ENCODE peak calls at places on chromosomes 2 and 18, in nine cellular contexts. One of them, this sample, is unnamed. For H3K9me3, the result is how much of the 10 kb centered on the place peaks cover.

GRCh38 chr2:217908544-217908943 is 94.3 kb downstream of the TNS1 start:
- DNase-seq in pancreas: peak
- DNase-seq in adrenal gland: no peak
- DNase-seq in CD4-positive, alpha-beta T cell: no peak
- DNase-seq in tibial nerve: no peak
- DNase-seq in GM23248: no peak
- DNase-seq in OCI-LY7: no peak
- DNase-seq in CD4-positive, alpha-beta memory T cell: no peak
- DNase-seq in lung: no peak
- DNase-seq in this sample: no peak

GRCh38 chr18:72675394-72675793 is 131.3 kb upstream of the CBLN2 start:
- DNase-seq in pancreas: no peak
- DNase-seq in adrenal gland: no peak
- DNase-seq in CD4-positive, alpha-beta T cell: no peak
- DNase-seq in tibial nerve: no peak
- DNase-seq in GM23248: peak
- DNase-seq in OCI-LY7: no peak
- DNase-seq in CD4-positive, alpha-beta memory T cell: no peak
- DNase-seq in lung: no peak
- DNase-seq in this sample: no peak

GRCh38 chr2:177169810-177170514 is 42.6 kb upstream of the HNRNPA3 start:
- DNase-seq in pancreas: no peak
- DNase-seq in adrenal gland: no peak
- DNase-seq in CD4-positive, alpha-beta T cell: no peak
- DNase-seq in tibial nerve: no peak
- DNase-seq in GM23248: no peak
- DNase-seq in OCI-LY7: no peak
- DNase-seq in CD4-positive, alpha-beta memory T cell: no peak
- DNase-seq in lung: peak
- DNase-seq in this sample: no peak

GRCh38 chr2:35827086-35827485 is 528.5 kb upstream of the CRIM1 start:
- DNase-seq in pancreas: no peak
- DNase-seq in adrenal gland: no peak
- DNase-seq in CD4-positive, alpha-beta T cell: no peak
- DNase-seq in tibial nerve: no peak
- DNase-seq in GM23248: no peak
- DNase-seq in OCI-LY7: no peak
- DNase-seq in CD4-positive, alpha-beta memory T cell: no peak
- DNase-seq in lung: no peak
- DNase-seq in this sample: no peak

GRCh38 chr2:209998596-209998995 is 3.8 kb upstream of the RPE start:
- DNase-seq in pancreas: no peak
- DNase-seq in adrenal gland: no peak
- DNase-seq in CD4-positive, alpha-beta T cell: no peak
- DNase-seq in tibial nerve: no peak
- DNase-seq in GM23248: no peak
- DNase-seq in OCI-LY7: no peak
- DNase-seq in CD4-positive, alpha-beta memory T cell: no peak
- DNase-seq in lung: no peak
- DNase-seq in this sample: no peak

GRCh38 chr2:199258291-199258690 is 199.4 kb downstream of the SATB2 start:
- DNase-seq in pancreas: no peak
- DNase-seq in adrenal gland: no peak
- DNase-seq in CD4-positive, alpha-beta T cell: no peak
- DNase-seq in tibial nerve: no peak
- DNase-seq in GM23248: peak
- DNase-seq in OCI-LY7: peak
- DNase-seq in CD4-positive, alpha-beta memory T cell: no peak
- DNase-seq in lung: no peak
- DNase-seq in this sample: no peak

GRCh38 chr18:75238100-75238499 is 27.5 kb downstream of the TSHZ1 start:
- DNase-seq in pancreas: no peak
- DNase-seq in adrenal gland: no peak
- DNase-seq in CD4-positive, alpha-beta T cell: no peak
- DNase-seq in tibial nerve: no peak
- DNase-seq in GM23248: no peak
- DNase-seq in OCI-LY7: no peak
- DNase-seq in CD4-positive, alpha-beta memory T cell: no peak
- DNase-seq in lung: no peak
- DNase-seq in this sample: no peak

GRCh38 chr2:7031424-7032245 is 114.4 kb downstream of the RNF144A start:
- DNase-seq in pancreas: peak
- DNase-seq in adrenal gland: peak
- DNase-seq in CD4-positive, alpha-beta T cell: peak
- DNase-seq in tibial nerve: no peak
- DNase-seq in GM23248: no peak
- DNase-seq in OCI-LY7: peak
- DNase-seq in CD4-positive, alpha-beta memory T cell: peak
- DNase-seq in lung: peak
- DNase-seq in this sample: peak

GRCh38 chr2:181917378-181917735 is 25.8 kb downstream of the ITPRID2 start:
- DNase-seq in pancreas: no peak
- DNase-seq in adrenal gland: no peak
- DNase-seq in CD4-positive, alpha-beta T cell: no peak
- DNase-seq in tibial nerve: no peak
- DNase-seq in GM23248: no peak
- DNase-seq in OCI-LY7: no peak
- DNase-seq in CD4-positive, alpha-beta memory T cell: no peak
- DNase-seq in lung: no peak
- DNase-seq in this sample: no peak

GRCh38 chr2:180907731-180908130 is 72.7 kb upstream of the UBE2E3 start:
- DNase-seq in pancreas: no peak
- DNase-seq in adrenal gland: no peak
- DNase-seq in CD4-positive, alpha-beta T cell: no peak
- DNase-seq in tibial nerve: no peak
- DNase-seq in GM23248: peak
- DNase-seq in OCI-LY7: no peak
- DNase-seq in CD4-positive, alpha-beta memory T cell: no peak
- DNase-seq in lung: no peak
- DNase-seq in this sample: no peak

GRCh38 chr18:13620206-13620672 is 106.1 kb downstream of the FAM210A start:
- DNase-seq in pancreas: no peak
- DNase-seq in adrenal gland: no peak
- DNase-seq in CD4-positive, alpha-beta T cell: no peak
- DNase-seq in tibial nerve: no peak
- DNase-seq in GM23248: no peak
- DNase-seq in OCI-LY7: no peak
- DNase-seq in CD4-positive, alpha-beta memory T cell: no peak
- DNase-seq in lung: no peak
- DNase-seq in this sample: no peak

GRCh38 chr2:62284980-62285379 is 89.1 kb downstream of the B3GNT2 start:
- DNase-seq in pancreas: no peak
- DNase-seq in adrenal gland: no peak
- DNase-seq in CD4-positive, alpha-beta T cell: no peak
- DNase-seq in tibial nerve: no peak
- DNase-seq in GM23248: no peak
- DNase-seq in OCI-LY7: peak
- DNase-seq in CD4-positive, alpha-beta memory T cell: no peak
- DNase-seq in lung: no peak
- DNase-seq in this sample: no peak

GRCh38 chr2:62286089-62286785 is 90.3 kb downstream of the B3GNT2 start:
- DNase-seq in pancreas: no peak
- DNase-seq in adrenal gland: no peak
- DNase-seq in CD4-positive, alpha-beta T cell: no peak
- DNase-seq in tibial nerve: no peak
- DNase-seq in GM23248: no peak
- DNase-seq in OCI-LY7: no peak
- DNase-seq in CD4-positive, alpha-beta memory T cell: no peak
- DNase-seq in lung: no peak
- DNase-seq in this sample: no peak

GRCh38 chr2:62284471-62284870 is 88.6 kb downstream of the B3GNT2 start:
- DNase-seq in pancreas: no peak
- DNase-seq in adrenal gland: no peak
- DNase-seq in CD4-positive, alpha-beta T cell: no peak
- DNase-seq in tibial nerve: no peak
- DNase-seq in GM23248: no peak
- DNase-seq in OCI-LY7: no peak
- DNase-seq in CD4-positive, alpha-beta memory T cell: no peak
- DNase-seq in lung: no peak
- DNase-seq in this sample: no peak

GRCh38 chr2:62281661-62282060 is 85.7 kb downstream of the B3GNT2 start:
- DNase-seq in pancreas: no peak
- DNase-seq in adrenal gland: no peak
- DNase-seq in CD4-positive, alpha-beta T cell: no peak
- DNase-seq in tibial nerve: no peak
- DNase-seq in GM23248: no peak
- DNase-seq in OCI-LY7: no peak
- DNase-seq in CD4-positive, alpha-beta memory T cell: no peak
- DNase-seq in lung: no peak
- DNase-seq in this sample: no peak

DNA sequence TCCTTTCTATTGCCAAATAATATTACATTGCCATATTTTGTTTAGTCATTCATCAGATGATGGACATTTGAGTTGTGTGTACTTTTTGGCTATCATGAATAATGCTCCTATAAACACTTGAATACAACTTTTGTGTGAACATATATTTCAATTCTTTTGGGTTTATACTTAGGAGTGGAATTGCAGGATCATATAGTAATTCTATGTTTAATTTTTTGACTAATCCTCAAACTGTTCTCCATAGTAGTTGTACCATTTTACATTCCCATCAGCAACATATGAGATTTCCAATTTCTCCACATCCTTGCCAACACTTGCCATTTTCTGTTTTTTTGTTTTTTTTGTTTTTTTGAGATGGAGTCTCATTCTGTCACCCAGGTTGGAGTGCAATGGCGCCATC is 87.2 kb downstream of the B3GNT2 start:
- DNase-seq in pancreas: no peak
- DNase-seq in adrenal gland: no peak
- DNase-seq in CD4-positive, alpha-beta T cell: no peak
- DNase-seq in tibial nerve: no peak
- DNase-seq in GM23248: no peak
- DNase-seq in OCI-LY7: no peak
- DNase-seq in CD4-positive, alpha-beta memory T cell: no peak
- DNase-seq in lung: no peak
- DNase-seq in this sample: no peak
- H3K9me3 ChIP-seq in pancreas: under half
- H3K9me3 ChIP-seq in adrenal gland: under half
- H3K9me3 ChIP-seq in CD4-positive, alpha-beta T cell: under half
- H3K9me3 ChIP-seq in tibial nerve: under half
- H3K9me3 ChIP-seq in GM23248: under half
- H3K9me3 ChIP-seq in OCI-LY7: under half
- H3K9me3 ChIP-seq in CD4-positive, alpha-beta memory T cell: under half
- H3K9me3 ChIP-seq in lung: under half
- H3K9me3 ChIP-seq in this sample: under half

DNA sequence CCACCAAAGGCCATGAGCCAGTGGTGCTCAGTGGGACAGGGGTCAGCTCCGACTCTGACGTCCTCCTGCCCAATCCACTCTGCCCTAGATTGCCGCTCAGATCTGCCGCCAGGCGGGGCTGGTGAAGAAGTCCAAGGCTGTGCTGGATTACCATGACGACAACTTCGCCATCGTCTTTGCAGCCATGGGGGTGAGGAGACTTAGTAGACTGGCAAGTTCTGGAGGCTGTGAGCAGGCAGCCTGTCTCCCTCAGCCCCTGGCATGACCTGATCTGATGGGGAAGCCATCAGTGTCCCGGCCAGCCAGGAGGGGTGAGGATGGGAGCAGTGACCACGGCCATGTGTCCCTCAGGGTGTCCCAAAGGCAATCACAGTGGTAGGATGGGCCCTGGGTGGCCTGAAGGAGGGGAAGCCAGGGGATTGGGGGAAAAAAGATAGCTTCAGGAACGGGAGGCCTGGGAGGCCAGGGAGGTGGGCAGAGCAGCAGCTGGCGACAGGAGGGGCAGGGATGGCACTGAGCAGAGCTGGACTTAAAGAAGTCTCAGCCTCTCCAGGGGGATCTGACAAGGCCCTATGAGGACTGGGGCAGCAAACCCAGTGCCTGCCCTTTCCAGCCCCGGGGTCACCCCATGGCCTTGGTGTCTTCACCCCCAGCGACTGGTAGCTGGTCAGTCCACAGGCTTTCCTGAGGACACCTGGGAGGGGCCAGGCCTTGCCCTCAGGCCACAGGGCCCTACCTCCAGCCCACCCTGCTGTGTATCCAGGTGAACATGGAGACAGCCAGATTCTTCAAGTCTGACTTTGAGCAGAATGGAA is 17.4 kb upstream of the ANKRD53 start:
- DNase-seq in pancreas: no peak
- DNase-seq in adrenal gland: no peak
- DNase-seq in CD4-positive, alpha-beta T cell: no peak
- DNase-seq in tibial nerve: no peak
- DNase-seq in GM23248: no peak
- DNase-seq in OCI-LY7: no peak
- DNase-seq in CD4-positive, alpha-beta memory T cell: no peak
- DNase-seq in lung: peak
- DNase-seq in this sample: no peak
- H3K9me3 ChIP-seq in pancreas: under half
- H3K9me3 ChIP-seq in adrenal gland: under half
- H3K9me3 ChIP-seq in CD4-positive, alpha-beta T cell: under half
- H3K9me3 ChIP-seq in tibial nerve: under half
- H3K9me3 ChIP-seq in GM23248: under half
- H3K9me3 ChIP-seq in OCI-LY7: under half
- H3K9me3 ChIP-seq in CD4-positive, alpha-beta memory T cell: under half
- H3K9me3 ChIP-seq in lung: under half
- H3K9me3 ChIP-seq in this sample: under half

DNA sequence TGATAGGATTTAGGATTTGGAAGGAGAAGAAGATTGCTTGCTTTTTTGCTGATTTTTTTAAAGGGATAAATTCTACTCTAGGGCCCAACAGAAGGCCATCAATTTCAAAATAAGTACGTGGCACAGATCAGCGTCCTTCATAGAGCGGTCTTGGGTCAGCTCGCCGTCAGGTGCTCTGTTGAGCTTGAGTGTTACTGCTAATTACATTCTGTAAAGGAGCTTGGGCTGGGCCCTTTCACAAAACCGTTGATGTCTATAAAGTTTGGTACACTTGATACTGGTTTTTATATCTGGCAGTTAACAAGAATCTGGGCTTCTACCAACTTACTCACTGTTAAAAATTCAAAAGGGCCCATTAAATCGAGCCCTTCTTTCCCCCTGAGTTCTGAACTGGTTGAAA is 45.5 kb downstream of the ARMC9 start:
- DNase-seq in pancreas: no peak
- DNase-seq in adrenal gland: peak
- DNase-seq in CD4-positive, alpha-beta T cell: no peak
- DNase-seq in tibial nerve: no peak
- DNase-seq in GM23248: no peak
- DNase-seq in OCI-LY7: no peak
- DNase-seq in CD4-positive, alpha-beta memory T cell: no peak
- DNase-seq in lung: no peak
- DNase-seq in this sample: no peak
- H3K9me3 ChIP-seq in pancreas: under half
- H3K9me3 ChIP-seq in adrenal gland: under half
- H3K9me3 ChIP-seq in CD4-positive, alpha-beta T cell: under half
- H3K9me3 ChIP-seq in tibial nerve: under half
- H3K9me3 ChIP-seq in GM23248: under half
- H3K9me3 ChIP-seq in OCI-LY7: under half
- H3K9me3 ChIP-seq in CD4-positive, alpha-beta memory T cell: under half
- H3K9me3 ChIP-seq in lung: under half
- H3K9me3 ChIP-seq in this sample: under half

DNA sequence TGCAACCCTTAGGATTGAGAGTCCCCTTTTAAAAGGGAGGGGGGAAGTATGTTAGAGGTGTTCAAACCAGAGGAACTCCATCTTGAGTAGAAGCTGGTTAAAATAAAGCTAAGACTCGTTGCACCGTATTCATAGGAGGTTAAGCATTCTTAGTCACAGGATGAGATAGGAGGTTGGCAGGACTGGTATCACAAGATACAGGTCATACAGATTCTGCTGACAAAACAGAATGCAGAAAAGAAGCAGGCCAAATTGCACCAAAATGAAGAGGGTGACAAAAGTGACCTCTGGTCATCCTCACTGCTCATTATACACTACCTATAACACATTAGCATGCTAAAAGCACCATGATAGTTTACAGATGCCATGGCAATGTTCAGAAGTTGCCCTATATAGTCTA is 192.3 kb upstream of the NDUFV2 start:
- DNase-seq in pancreas: no peak
- DNase-seq in adrenal gland: no peak
- DNase-seq in CD4-positive, alpha-beta T cell: no peak
- DNase-seq in tibial nerve: no peak
- DNase-seq in GM23248: no peak
- DNase-seq in OCI-LY7: no peak
- DNase-seq in CD4-positive, alpha-beta memory T cell: no peak
- DNase-seq in lung: no peak
- DNase-seq in this sample: no peak
- H3K9me3 ChIP-seq in pancreas: under half
- H3K9me3 ChIP-seq in adrenal gland: under half
- H3K9me3 ChIP-seq in CD4-positive, alpha-beta T cell: under half
- H3K9me3 ChIP-seq in tibial nerve: under half
- H3K9me3 ChIP-seq in GM23248: under half
- H3K9me3 ChIP-seq in OCI-LY7: half or more
- H3K9me3 ChIP-seq in CD4-positive, alpha-beta memory T cell: under half
- H3K9me3 ChIP-seq in lung: under half
- H3K9me3 ChIP-seq in this sample: under half

This sample was measured in T-helper 17 cell.